ENCODE peak calls at places on chromosome 11, in nine cellular contexts. F is SJSA1, C is osteocyte, D is HT-29, H is NCI-H1105 treated with DMSO at 0.1 percent for 48 hours, O is fibroblast of pulmonary artery, S is left colon, P is uterus, K is cardiac muscle cell. Z is an unnamed sample.

GRCh38 chr11:6601041-6601461 is 2.4 kb downstream of the RRP8 start:
- DNase-seq in F (no peak), C (peak), D (no peak), H (no peak), O (no peak), S (no peak), P (peak), K (no peak), Z (no peak)

GRCh38 chr11:61785837-61786402 is 6.5 kb downstream of the TMEM258 start:
- DNase-seq in F (no peak), C (no peak), D (no peak), H (no peak), O (no peak), S (no peak), P (no peak), K (no peak), Z (no peak)

GRCh38 chr11:87030458-87031054 is 7.2 kb upstream of the TMEM135 start:
- DNase-seq in F (no peak), C (no peak), D (no peak), H (no peak), O (no peak), S (no peak), P (no peak), K (no peak), Z (no peak)

GRCh38 chr11:33399421-33399820 is 142.2 kb downstream of the HIPK3 start:
- DNase-seq in F (no peak), C (peak), D (no peak), H (no peak), O (no peak), S (no peak), P (no peak), K (no peak), Z (no peak)

GRCh38 chr11:35393093-35393492 is 26.3 kb downstream of the SLC1A2 start:
- DNase-seq in F (no peak), C (no peak), D (no peak), H (no peak), O (no peak), S (no peak), P (no peak), K (no peak), Z (no peak)

GRCh38 chr11:117900144-117900651 is 23.7 kb upstream of the FXYD6 start:
- DNase-seq in F (no peak), C (no peak), D (no peak), H (no peak), O (no peak), S (no peak), P (peak), K (no peak), Z (no peak)

GRCh38 chr11:17478064-17478463 is 1.4 kb upstream of the ABCC8 start:
- DNase-seq in F (no peak), C (no peak), D (no peak), H (no peak), O (no peak), S (no peak), P (no peak), K (peak), Z (no peak)

GRCh38 chr11:65468874-65469333 is 29.9 kb upstream of the MALAT1 start:
- DNase-seq in F (no peak), C (no peak), D (peak), H (peak), O (no peak), S (peak), P (peak), K (peak), Z (no peak)

GRCh38 chr11:19729141-19729540 is 16.5 kb downstream of the NAV2 start:
- DNase-seq in F (no peak), C (no peak), D (no peak), H (no peak), O (no peak), S (no peak), P (no peak), K (no peak), Z (no peak)

GRCh38 chr11:15618583-15619032 is 503.9 kb downstream of the INSC start:
- DNase-seq in F (no peak), C (no peak), D (no peak), H (no peak), O (no peak), S (no peak), P (no peak), K (no peak), Z (no peak)

GRCh38 chr11:46387919-46388618 is 3.5 kb downstream of the CHRM4 start:
- DNase-seq in F (no peak), C (no peak), D (no peak), H (no peak), O (no peak), S (no peak), P (no peak), K (no peak), Z (no peak)

GRCh38 chr11:12195773-12196172 is 85.4 kb downstream of the MICAL2 start:
- DNase-seq in F (no peak), C (no peak), D (no peak), H (no peak), O (no peak), S (no peak), P (no peak), K (no peak), Z (no peak)

GRCh38 chr11:111935331-111936044 is 1.7 kb upstream of the DIXDC1 start:
- DNase-seq in F (no peak), C (peak), D (no peak), H (no peak), O (peak), S (no peak), P (no peak), K (no peak), Z (no peak)

GRCh38 chr11:118002010-118002540 is 15.9 kb downstream of the IL10RA start:
- DNase-seq in F (no peak), C (no peak), D (no peak), H (no peak), O (no peak), S (no peak), P (no peak), K (no peak), Z (no peak)

GRCh38 chr11:2097356-2097997 is 41.7 kb downstream of the IGF2 start:
- DNase-seq in F (peak), C (no peak), D (peak), H (no peak), O (peak), S (peak), P (peak), K (peak), Z (no peak)

GRCh38 chr11:34588023-34588422 is 32.9 kb upstream of the EHF start:
- DNase-seq in F (no peak), C (no peak), D (no peak), H (no peak), O (no peak), S (no peak), P (no peak), K (no peak), Z (no peak)

Z was measured in GM12864.